ENCODE peak calls at places on chromosomes 11 and 22, in nine cellular contexts. U is nephron progenitor cell, E is activated gamma-delta T cell treated with Interleukin-2 at 50 U/mL for 16 hours, Z is NCI-H510A, C is lower leg skin, T is neural crest cell, W is neural progenitor cell, G is AG08396, I is iPS-NIHi11. B is an unnamed sample.

GRCh38 chr22:38239101-38239761 is 33.6 kb downstream of the TMEM184B start:
- DNase-seq in U (no peak), E (no peak), Z (no peak), C (no peak), T (no peak), W (no peak), G (peak; percentile 92), I (no peak), B (peak; percentile 68)

GRCh38 chr11:43823316-43823715 is 57.3 kb upstream of the ALKBH3 start:
- DNase-seq in U (no peak), E (no peak), Z (no peak), C (no peak), T (no peak), W (no peak), G (no peak), I (no peak), B (no peak)

GRCh38 chr11:61028135-61028729 is 56.8 kb downstream of the CD6 start:
- DNase-seq in U (no peak), E (peak; percentile 66), Z (no peak), C (no peak), T (no peak), W (no peak), G (no peak), I (no peak), B (no peak)

GRCh38 chr22:18070041-18070440 is 7.7 kb upstream of the PEX26 start:
- DNase-seq in U (no peak), E (no peak), Z (no peak), C (no peak), T (no peak), W (no peak), G (no peak), I (no peak), B (no peak)

GRCh38 chr11:44537679-44538078 is 27.8 kb upstream of the CD82 start:
- DNase-seq in U (no peak), E (no peak), Z (no peak), C (no peak), T (no peak), W (no peak), G (no peak), I (no peak), B (no peak)

GRCh38 chr11:57249384-57250319 is 12.6 kb upstream of the APLNR start:
- DNase-seq in U (peak; percentile 82), E (peak; percentile 18), Z (no peak), C (peak; percentile 52), T (peak; percentile 71), W (peak; percentile 74), G (peak; percentile 63), I (peak; percentile 58), B (peak; percentile 27)

GRCh38 chr11:75351541-75352416 is at the start of gene ARRB1:
- DNase-seq in U (peak; percentile 79), E (peak; percentile 45), Z (no peak), C (peak; percentile 48), T (peak; percentile 51), W (peak; percentile 83), G (peak; percentile 82), I (peak; percentile 87), B (no peak)

GRCh38 chr11:108224908-108225786 is 2.3 kb downstream of the ATM start:
- DNase-seq in U (no peak), E (peak; percentile 9), Z (no peak), C (no peak), T (no peak), W (no peak), G (no peak), I (no peak), B (no peak)

GRCh38 chr11:75867778-75868374 is 52.9 kb downstream of the UVRAG start:
- DNase-seq in U (peak; percentile 47), E (peak; percentile 50), Z (no peak), C (peak; percentile 29), T (peak; percentile 54), W (peak; percentile 69), G (peak; percentile 60), I (peak; percentile 59), B (no peak)

GRCh38 chr11:92276773-92277172 is 52.2 kb downstream of the FAT3 start:
- DNase-seq in U (no peak), E (no peak), Z (no peak), C (no peak), T (no peak), W (no peak), G (peak; percentile 31), I (no peak), B (no peak)

GRCh38 chr11:109423114-109423859 is 1.3 kb downstream of the C11orf87 start:
- DNase-seq in U (peak; percentile 47), E (no peak), Z (no peak), C (no peak), T (peak; percentile 10), W (peak; percentile 54), G (peak; percentile 27), I (peak; percentile 18), B (no peak)

GRCh38 chr22:37283393-37283937 is 1.2 kb downstream of the CYTH4 start:
- DNase-seq in U (no peak), E (peak; percentile 67), Z (no peak), C (no peak), T (no peak), W (no peak), G (no peak), I (peak; percentile 76), B (no peak)

GRCh38 chr11:978073-978720 is 52.5 kb downstream of the AP2A2 start:
- DNase-seq in U (no peak), E (no peak), Z (no peak), C (no peak), T (no peak), W (no peak), G (no peak), I (no peak), B (no peak)

B was measured in H54.